ENCODE peak calls at places on chromosome 1, in six cellular contexts. A is left ventricle myocardium inferior, J is cardiac fibroblast, T is kidney, S is astrocyte of the spinal cord, L is breast epithelium. K is an unnamed sample.
A peak's percentile ranks its signal among the peaks of the same experiment; 100 is the strongest.

GRCh38 chr1:240739139-240739538 is 127.2 kb upstream of the GREM2 start:
- DNase-seq in L (no peak), T (no peak), S (no peak), A (no peak), J (peak; percentile 6), K (no peak)

GRCh38 chr1:63321061-63321787 is 1.1 kb upstream of the FOXD3 start:
- DNase-seq in J (no peak), S (no peak), A (no peak), T (no peak), L (no peak), K (no peak)

GRCh38 chr1:21638531-21639341 is 30.4 kb downstream of the RAP1GAP start:
- DNase-seq in J (no peak), L (peak; percentile 67), A (peak; percentile 22), T (peak; percentile 92), S (peak; percentile 22), K (no peak)

GRCh38 chr1:172607145-172607544 is 51.8 kb upstream of the FASLG start:
- DNase-seq in J (no peak), A (no peak), L (no peak), S (no peak), T (no peak), K (no peak)

GRCh38 chr1:156845055-156845952 is 13.6 kb downstream of the INSRR start:
- DNase-seq in S (no peak), L (no peak), J (no peak), A (no peak), T (no peak), K (no peak)

GRCh38 chr1:9293512-9294439 is 1.1 kb downstream of the SPSB1 start:
- DNase-seq in A (peak; percentile 37), T (no peak), S (no peak), L (no peak), J (peak; percentile 38), K (no peak)

GRCh38 chr1:203112451-203112850 is 15.1 kb upstream of the ADORA1 start:
- DNase-seq in S (no peak), A (no peak), J (no peak), T (no peak), L (no peak), K (no peak)

GRCh38 chr1:48916121-48917069 is 139.7 kb upstream of the BEND5 start:
- DNase-seq in S (peak; percentile 78), A (no peak), J (peak; percentile 81), L (peak; percentile 28), T (no peak), K (no peak)

GRCh38 chr1:29579821-29580425 is 343.6 kb downstream of the PTPRU start:
- DNase-seq in A (no peak), J (peak; percentile 25), S (peak; percentile 82), T (no peak), L (no peak), K (no peak)

GRCh38 chr1:43446388-43446740 is 7.4 kb downstream of the HYI start:
- DNase-seq in A (no peak), J (no peak), T (peak; percentile 37), L (no peak), S (no peak), K (no peak)

GRCh38 chr1:59431566-59432294 is 134.8 kb downstream of the FGGY start:
- DNase-seq in J (no peak), T (no peak), L (no peak), S (no peak), A (no peak), K (no peak)

GRCh38 chr1:45314266-45314665 is 12.4 kb upstream of the HPDL start:
- DNase-seq in A (no peak), J (no peak), T (no peak), S (no peak), L (no peak), K (peak; percentile 57)

GRCh38 chr1:11690132-11690668 is 1.3 kb upstream of the DRAXIN start:
- DNase-seq in L (no peak), J (no peak), A (no peak), S (no peak), T (no peak), K (no peak)
- H3K4me3 ChIP-seq in L (no peak overlapping the region), J (no peak overlapping the region), A (peak overlapping the region; percentile 53), S (no peak overlapping the region), T (peak overlapping the region; percentile 49), K (peak overlapping the region; percentile 39)

DNA sequence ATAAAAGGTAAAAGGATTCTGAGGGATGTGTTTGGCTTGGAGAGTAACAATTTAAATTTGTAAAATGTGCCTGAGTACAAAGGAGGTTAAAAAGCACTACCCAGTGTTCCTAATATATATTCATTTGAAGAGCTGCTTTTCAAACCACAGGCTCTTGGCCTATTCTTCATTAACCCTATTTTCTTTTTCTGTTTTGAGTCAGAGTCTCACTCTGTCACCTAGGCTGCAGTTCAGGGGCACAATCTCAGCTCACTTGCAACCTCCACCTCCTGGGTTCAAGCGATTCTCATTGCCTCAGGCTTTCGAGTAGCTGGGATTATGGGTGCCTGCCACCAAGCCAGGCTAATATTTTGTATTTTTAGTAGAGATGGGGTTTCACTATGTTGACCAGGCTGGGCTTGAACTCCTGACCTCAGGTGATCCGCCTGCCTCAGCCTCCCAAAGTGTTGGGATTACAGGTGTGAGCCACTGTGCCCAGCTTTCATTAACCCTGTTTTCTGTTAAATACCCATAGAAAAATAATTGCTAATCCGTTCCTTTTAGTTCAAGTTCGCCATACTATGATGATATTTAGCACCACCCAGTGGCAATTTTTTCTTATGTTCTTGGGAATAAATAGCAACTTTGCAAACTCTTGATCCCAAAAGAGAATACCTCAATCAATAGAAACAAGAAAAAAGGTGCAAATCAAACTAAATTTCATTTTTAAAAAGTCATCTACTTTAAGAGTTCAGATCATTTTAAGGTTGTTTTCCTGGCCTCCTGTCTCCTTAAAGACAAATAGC is 30.5 kb downstream of the ZBTB8OS start:
- DNase-seq in J (peak; percentile 55), A (no peak), L (no peak), S (peak; percentile 18), T (no peak), K (no peak)
- TF ChIP-seq CTCF in J (peak; percentile 10), A (peak; percentile 18), L (no peak), S (peak; percentile 19), T (peak; percentile 2), K (peak; percentile 37)

GRCh38 chr1:41861509-41862410 is 57.0 kb downstream of the HIVEP3 start:
- DNase-seq in A (no peak), T (no peak), J (no peak), S (peak; percentile 31), L (no peak), K (no peak)
- H3K4me3 ChIP-seq in A (no peak overlapping the region), T (no peak overlapping the region), J (no peak overlapping the region), S (no peak overlapping the region), L (no peak overlapping the region), K (no peak overlapping the region)

GRCh38 chr1:15957221-15958090 is 18.4 kb downstream of the ZBTB17 start:
- DNase-seq in S (no peak), L (no peak), J (no peak), A (no peak), T (peak; percentile 49), K (no peak)
- TF ChIP-seq CTCF in S (peak; percentile 61), L (no peak), J (peak; percentile 44), A (peak; percentile 20), T (no peak), K (no peak)

DNA sequence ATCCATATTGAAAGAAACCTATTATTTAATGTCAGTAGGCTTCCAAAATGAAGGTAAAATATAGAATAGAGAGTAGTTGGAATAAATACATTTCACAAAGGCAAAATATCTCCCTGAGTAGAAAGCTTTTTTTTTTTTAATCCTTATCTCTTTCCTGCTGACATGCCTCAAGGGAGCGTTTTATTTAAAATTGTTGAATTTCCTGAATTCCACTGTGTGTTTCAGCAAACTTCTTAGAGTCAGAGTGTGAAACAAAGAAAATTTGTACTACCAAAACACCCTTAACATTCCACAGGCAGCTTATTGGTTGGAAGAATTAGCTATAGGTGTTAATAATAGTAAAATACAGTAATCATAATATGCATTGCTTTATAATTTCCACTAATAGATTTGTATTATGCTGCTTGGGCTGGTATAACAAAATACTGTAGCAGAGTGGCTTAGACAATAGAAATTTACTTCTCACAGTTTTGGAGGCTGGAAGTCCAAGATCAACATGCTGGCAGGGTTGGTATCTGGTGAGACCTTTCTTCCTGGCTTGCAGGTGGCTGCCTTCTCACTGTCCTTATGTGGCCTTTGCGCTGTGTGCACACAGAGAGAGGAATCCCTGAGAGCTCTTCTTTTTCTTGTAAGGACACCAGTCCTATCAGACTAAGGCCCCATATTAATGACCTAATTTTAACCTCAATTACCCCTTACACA is 468.4 kb upstream of the C1orf87 start:
- DNase-seq in J (peak; percentile 47), L (no peak), T (no peak), A (no peak), S (no peak), K (no peak)
- H3K4me3 ChIP-seq in J (no peak overlapping the region), L (no peak overlapping the region), T (no peak overlapping the region), A (no peak overlapping the region), S (no peak overlapping the region), K (no peak overlapping the region)

GRCh38 chr1:57421366-57421765 is 2.5 kb downstream of the DAB1 start:
- DNase-seq in T (no peak), S (no peak), A (no peak), J (no peak), L (no peak), K (no peak)

GRCh38 chr1:57423135-57424131 is at the start of gene DAB1:
- DNase-seq in T (peak; percentile 52), S (no peak), A (no peak), J (peak; percentile 4), L (no peak), K (no peak)

GRCh38 chr1:57422271-57423134 is 1.4 kb downstream of the DAB1 start:
- DNase-seq in J (peak; percentile 12), A (peak; percentile 20), L (no peak), S (peak; percentile 17), T (no peak), K (no peak)

GRCh38 chr1:57424231-57425027 is 569 bp upstream of the DAB1 start:
- DNase-seq in L (no peak), S (peak; percentile 29), T (no peak), J (peak; percentile 32), A (peak; percentile 29), K (no peak)
- TF ChIP-seq CTCF in L (peak; percentile 29), S (peak; percentile 82), T (no peak), J (peak; percentile 58), A (peak; percentile 74), K (peak; percentile 69)

GRCh38 chr1:200780545-200781444 is 42.1 kb downstream of the CAMSAP2 start:
- DNase-seq in A (no peak), J (peak; percentile 56), L (no peak), T (no peak), S (peak; percentile 58), K (peak; percentile 56)
- H3K4me3 ChIP-seq in A (peak overlapping the region; percentile 44), J (peak overlapping the region; percentile 24), L (peak overlapping the region; percentile 3), T (peak overlapping the region; percentile 27), S (no peak overlapping the region), K (peak overlapping the region; percentile 12)

GRCh38 chr1:94792473-94792875 is 27.7 kb upstream of the SLC44A3 start:
- DNase-seq in T (no peak), J (peak; percentile 43), L (no peak), A (no peak), S (no peak), K (no peak)
- TF ChIP-seq CTCF in T (peak; percentile 17), J (peak; percentile 55), L (peak; percentile 34), A (peak; percentile 51), S (peak; percentile 48), K (no peak)

GRCh38 chr1:209759829-209760359 is 4.0 kb downstream of the TRAF3IP3 start:
- DNase-seq in J (no peak), T (no peak), L (no peak), S (no peak), A (no peak), K (no peak)
- H3K4me3 ChIP-seq in J (no peak overlapping the region), T (no peak overlapping the region), L (no peak overlapping the region), S (no peak overlapping the region), A (no peak overlapping the region), K (no peak overlapping the region)

GRCh38 chr1:38209986-38210385 is 163.4 kb upstream of the POU3F1 start:
- DNase-seq in T (no peak), A (peak; percentile 43), S (no peak), J (no peak), L (no peak), K (no peak)
- TF ChIP-seq CTCF in T (no peak), A (no peak), S (no peak), J (no peak), L (no peak), K (no peak)

K was measured in LNCaP clone FGC.